ENCODE peak calls at places on chromosomes 13 and 19, in ten cellular contexts. D, J, N, G, K, R, O, H, L and S are unnamed samples.

GRCh38 chr13:66154981-66155380 is 1075.2 kb downstream of the PCDH9 start:
- DNase-seq in D (no peak), J (peak), N (no peak), G (peak), K (no peak), R (no peak), O (peak), H (no peak), L (peak), S (no peak)

GRCh38 chr13:46126074-46126473 is 21.2 kb upstream of the CPB2 start:
- DNase-seq in D (no peak), J (no peak), N (no peak), G (no peak), K (no peak), R (no peak), O (no peak), H (no peak), L (no peak), S (no peak)

GRCh38 chr19:4089400-4089908 is 22.8 kb upstream of the ZBTB7A start:
- DNase-seq in D (no peak), J (no peak), N (no peak), G (no peak), K (no peak), R (peak), O (no peak), H (no peak), L (no peak), S (no peak)

GRCh38 chr19:8120636-8121480 is 28.5 kb downstream of the FBN3 start:
- DNase-seq in D (no peak), J (no peak), N (no peak), G (no peak), K (no peak), R (no peak), O (no peak), H (no peak), L (no peak), S (no peak)

GRCh38 chr13:76361868-76362267 is 524.3 kb downstream of the KCTD12 start:
- DNase-seq in D (no peak), J (no peak), N (no peak), G (no peak), K (no peak), R (no peak), O (no peak), H (no peak), L (no peak), S (no peak)

GRCh38 chr19:36420961-36421748 is 2.7 kb upstream of the ZFP82 start:
- DNase-seq in D (no peak), J (peak), N (no peak), G (no peak), K (no peak), R (no peak), O (peak), H (no peak), L (peak), S (no peak)

GRCh38 chr19:19606021-19606420 is 12.5 kb downstream of the PBX4 start:
- DNase-seq in D (no peak), J (no peak), N (no peak), G (no peak), K (peak), R (peak), O (no peak), H (no peak), L (peak), S (no peak)

GRCh38 chr19:52945652-52946321 is 16.9 kb downstream of the ZNF816 start:
- DNase-seq in D (no peak), J (no peak), N (no peak), G (no peak), K (no peak), R (no peak), O (no peak), H (no peak), L (no peak), S (no peak)

GRCh38 chr19:10122066-10122465 is 2.4 kb upstream of the EIF3G start:
- DNase-seq in D (no peak), J (peak), N (no peak), G (peak), K (peak), R (no peak), O (peak), H (no peak), L (peak), S (peak)

GRCh38 chr13:51848674-51849073 is 3.7 kb upstream of the TMEM272 start:
- DNase-seq in D (no peak), J (peak), N (peak), G (peak), K (peak), R (no peak), O (peak), H (no peak), L (peak), S (no peak)

GRCh38 chr13:78913656-78914055 is 254.7 kb upstream of the OBI1 start:
- DNase-seq in D (no peak), J (no peak), N (no peak), G (no peak), K (no peak), R (no peak), O (no peak), H (no peak), L (no peak), S (no peak)

GRCh38 chr19:6660930-6661329 is 9.0 kb downstream of the TNFSF14 start:
- DNase-seq in D (no peak), J (no peak), N (no peak), G (no peak), K (no peak), R (no peak), O (no peak), H (no peak), L (no peak), S (no peak)

GRCh38 chr19:49916839-49917733 is 11.9 kb upstream of the ATF5 start:
- DNase-seq in D (no peak), J (no peak), N (no peak), G (no peak), K (no peak), R (no peak), O (no peak), H (no peak), L (no peak), S (no peak)

GRCh38 chr13:104525467-104525866 is 1459.2 kb upstream of the SLC10A2 start:
- DNase-seq in D (no peak), J (no peak), N (no peak), G (no peak), K (no peak), R (no peak), O (no peak), H (no peak), L (no peak), S (no peak)

GRCh38 chr13:73708393-73708985 is 425.7 kb downstream of the KLF12 start:
- DNase-seq in D (peak), J (peak), N (peak), G (peak), K (peak), R (peak), O (peak), H (no peak), L (peak), S (peak)

GRCh38 chr19:4971424-4971793 is 2.5 kb downstream of the KDM4B start:
- DNase-seq in D (no peak), J (peak), N (no peak), G (no peak), K (peak), R (no peak), O (peak), H (peak), L (no peak), S (no peak)

GRCh38 chr19:8352134-8352827 is 9.2 kb upstream of the KANK3 start:
- DNase-seq in D (no peak), J (peak), N (no peak), G (no peak), K (no peak), R (no peak), O (peak), H (no peak), L (peak), S (no peak)

GRCh38 chr19:13038306-13039210 is 43.3 kb downstream of the NFIX start:
- DNase-seq in D (no peak), J (no peak), N (no peak), G (no peak), K (no peak), R (no peak), O (no peak), H (no peak), L (no peak), S (no peak)

GRCh38 chr19:55777528-55777927 is 8.6 kb downstream of the RFPL4AL1 start:
- DNase-seq in D (no peak), J (no peak), N (no peak), G (no peak), K (peak), R (no peak), O (no peak), H (no peak), L (no peak), S (no peak)
- TF ChIP-seq CTCF in D (no peak), J (no peak), N (no peak), G (peak), K (peak), R (no peak), O (no peak), H (no peak), L (no peak), S (no peak)

GRCh38 chr13:33761744-33762143 is 56.2 kb upstream of the RFC3 start:
- DNase-seq in D (no peak), J (peak), N (no peak), G (peak), K (peak), R (no peak), O (peak), H (no peak), L (no peak), S (no peak)
- TF ChIP-seq CTCF in D (no peak), J (no peak), N (peak), G (peak), K (peak), R (no peak), O (peak), H (no peak), L (no peak), S (peak)

DNA sequence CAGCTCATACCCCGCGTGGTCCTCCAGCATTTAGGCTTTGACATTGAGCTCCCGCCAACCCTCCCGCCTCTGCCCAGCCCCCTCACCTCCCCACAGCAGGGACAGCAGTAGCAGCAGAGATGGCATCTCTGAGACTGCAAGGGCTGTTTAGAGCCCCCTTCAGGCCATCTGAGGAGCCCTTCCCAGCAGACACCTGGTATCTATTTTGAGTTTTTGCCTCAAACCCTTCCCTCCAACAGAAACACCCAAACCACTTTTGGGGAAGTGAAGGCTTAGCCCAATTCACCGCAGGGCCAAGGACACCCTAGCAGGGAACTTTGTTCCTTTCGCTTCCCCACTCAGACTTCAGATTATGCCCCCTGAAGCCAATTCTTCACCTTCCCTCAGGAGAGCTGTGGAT is 6.3 kb upstream of the ZNF175 start:
- DNase-seq in D (no peak), J (no peak), N (no peak), G (no peak), K (no peak), R (no peak), O (no peak), H (no peak), L (no peak), S (no peak)
- TF ChIP-seq CTCF in D (no peak), J (no peak), N (no peak), G (no peak), K (peak), R (no peak), O (no peak), H (no peak), L (no peak), S (no peak)

GRCh38 chr19:40607311-40607871 is 6.2 kb downstream of the LTBP4 start:
- DNase-seq in D (no peak), J (no peak), N (no peak), G (no peak), K (no peak), R (no peak), O (no peak), H (peak), L (no peak), S (no peak)

GRCh38 chr19:40603719-40604646 is 2.8 kb downstream of the LTBP4 start:
- DNase-seq in D (peak), J (peak), N (peak), G (peak), K (peak), R (peak), O (peak), H (peak), L (peak), S (peak)

GRCh38 chr19:40603071-40603718 is 2.0 kb downstream of the LTBP4 start:
- DNase-seq in D (no peak), J (peak), N (no peak), G (peak), K (peak), R (no peak), O (peak), H (no peak), L (peak), S (no peak)

GRCh38 chr19:40604647-40605200 is 3.6 kb downstream of the LTBP4 start:
- DNase-seq in D (no peak), J (no peak), N (no peak), G (no peak), K (peak), R (no peak), O (no peak), H (peak), L (no peak), S (no peak)

GRCh38 chr19:40605201-40605971 is 4.2 kb downstream of the LTBP4 start:
- DNase-seq in D (no peak), J (peak), N (no peak), G (no peak), K (peak), R (peak), O (peak), H (peak), L (peak), S (no peak)
- TF ChIP-seq CTCF in D (no peak), J (peak), N (no peak), G (peak), K (peak), R (no peak), O (no peak), H (no peak), L (peak), S (peak)

DNA sequence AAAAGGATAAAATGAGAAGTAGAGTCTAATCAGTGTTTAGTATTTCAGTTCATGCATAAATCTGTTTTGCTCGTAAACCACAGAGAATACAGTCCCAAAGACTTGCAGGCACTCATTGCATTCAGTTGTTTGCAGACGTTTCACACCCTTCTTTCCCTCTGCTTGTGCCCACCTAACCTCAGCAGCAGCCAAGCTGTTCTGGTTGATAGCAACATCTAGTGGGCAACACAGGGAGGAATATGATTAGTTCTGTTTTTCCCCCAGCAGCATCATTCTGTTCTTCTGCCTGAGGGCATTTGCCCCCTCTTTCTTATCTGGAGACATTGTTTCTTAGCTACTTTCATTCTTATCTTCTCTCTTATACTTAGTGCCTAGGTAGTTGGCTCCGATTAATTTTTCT is 135.6 kb downstream of the PAN3 start:
- DNase-seq in D (no peak), J (peak), N (no peak), G (no peak), K (no peak), R (no peak), O (no peak), H (no peak), L (peak), S (no peak)
- TF ChIP-seq CTCF in D (no peak), J (no peak), N (peak), G (no peak), K (peak), R (no peak), O (no peak), H (no peak), L (peak), S (no peak)

GRCh38 chr13:47794963-47795362 is 206.1 kb downstream of the SUCLA2 start:
- DNase-seq in D (no peak), J (peak), N (no peak), G (no peak), K (peak), R (no peak), O (peak), H (no peak), L (peak), S (no peak)
- TF ChIP-seq CTCF in D (peak), J (peak), N (peak), G (peak), K (peak), R (peak), O (peak), H (no peak), L (peak), S (peak)